ENCODE peak calls at places on chromosomes 2 and 18, in four cellular contexts. P is HEK293T, J is HepG2, W is K562. D is an unnamed sample.

GRCh38 chr2:97734061-97734912 is 20.9 kb downstream of the ZAP70 start:
- DNase-seq in J (no peak), W (no peak), P (no peak), D (no peak)

GRCh38 chr2:177592397-177592796 is 199.8 kb downstream of the AGPS start:
- DNase-seq in P (no peak), J (no peak), W (no peak), D (no peak)

GRCh38 chr2:232336956-232337700 is 41.4 kb upstream of the ALPP start:
- DNase-seq in P (no peak), W (no peak), J (no peak), D (no peak)

GRCh38 chr2:221572821-221573429 is 821 bp upstream of the EPHA4 start:
- DNase-seq in P (peak), W (no peak), J (no peak), D (no peak)

GRCh38 chr2:137865954-137866540 is 98.2 kb upstream of the HNMT start:
- DNase-seq in W (peak), J (peak), P (peak), D (no peak)

GRCh38 chr2:175233135-175233719 is 51.7 kb upstream of the ATP5MC3 start:
- DNase-seq in W (no peak), J (no peak), P (no peak), D (no peak)

GRCh38 chr2:189702071-189702470 is 27.6 kb downstream of the ANKAR start:
- DNase-seq in P (no peak), J (peak), W (no peak), D (no peak)

GRCh38 chr2:2872713-2873449 is 504.7 kb downstream of the EIPR1 start:
- DNase-seq in W (no peak), J (no peak), P (no peak), D (no peak)

GRCh38 chr2:152826880-152827279 is 108.5 kb downstream of the ARL6IP6 start:
- DNase-seq in P (no peak), W (no peak), J (no peak), D (no peak)

GRCh38 chr2:96665083-96665569 is 22.6 kb downstream of the FER1L5 start:
- DNase-seq in P (no peak), W (no peak), J (peak), D (no peak)

GRCh38 chr18:49412673-49413072 is 47.8 kb downstream of the DYM start:
- DNase-seq in P (no peak), J (no peak), W (no peak), D (no peak)

GRCh38 chr2:65599693-65600092 is 167.3 kb upstream of the SPRED2 start:
- DNase-seq in W (no peak), P (no peak), J (peak), D (no peak)

GRCh38 chr18:63137999-63138448 is 181.5 kb downstream of the BCL2 start:
- DNase-seq in P (no peak), W (no peak), J (no peak), D (no peak)

GRCh38 chr2:102839668-102840388 is 78.0 kb downstream of the TMEM182 start:
- DNase-seq in P (peak), W (peak), J (peak), D (peak)

GRCh38 chr2:160076935-160077334 is 14.5 kb upstream of the PLA2R1 start:
- DNase-seq in J (no peak), P (no peak), W (no peak), D (no peak)

GRCh38 chr18:57780318-57781127 is 22.6 kb downstream of the ATP8B1 start:
- DNase-seq in W (peak), P (no peak), J (no peak), D (peak)

GRCh38 chr2:66013456-66013855 is 421.5 kb upstream of the MEIS1 start:
- DNase-seq in J (peak), P (no peak), W (peak), D (no peak)

GRCh38 chr2:20551231-20551944 is 99.5 kb downstream of the HS1BP3 start:
- DNase-seq in P (no peak), J (no peak), W (no peak), D (no peak)

GRCh38 chr2:70685771-70686171 is 82.2 kb downstream of the ADD2 start:
- DNase-seq in J (no peak), W (peak), P (no peak), D (no peak)

GRCh38 chr2:12155308-12156061 is 409.1 kb downstream of the LPIN1 start:
- DNase-seq in W (no peak), P (no peak), J (no peak), D (no peak)

GRCh38 chr2:47867205-47867604 is 39.1 kb downstream of the FBXO11 start:
- DNase-seq in P (no peak), W (no peak), J (no peak), D (no peak)

GRCh38 chr2:188695953-188696352 is 278.2 kb upstream of the COL3A1 start:
- DNase-seq in J (no peak), W (no peak), P (no peak), D (no peak)

GRCh38 chr2:189287982-189288494 is 108.5 kb upstream of the COL5A2 start:
- DNase-seq in W (no peak), J (peak), P (peak), D (no peak)

GRCh38 chr2:222318026-222318711 is 19.4 kb upstream of the PAX3 start:
- DNase-seq in W (peak), J (peak), P (peak), D (no peak)

GRCh38 chr2:207770602-207771404 is 1.1 kb upstream of the FZD5 start:
- DNase-seq in J (no peak), W (no peak), P (no peak), D (no peak)

GRCh38 chr2:235518317-235519090 is 24.7 kb downstream of the AGAP1 start:
- DNase-seq in W (no peak), P (no peak), J (no peak), D (no peak)

GRCh38 chr2:235523486-235524150 is 29.8 kb downstream of the AGAP1 start:
- DNase-seq in P (no peak), J (no peak), W (no peak), D (no peak)

GRCh38 chr2:235520787-235521186 is 26.9 kb downstream of the AGAP1 start:
- DNase-seq in P (no peak), W (no peak), J (no peak), D (no peak)

GRCh38 chr2:235523021-235523420 is 29.2 kb downstream of the AGAP1 start:
- DNase-seq in P (no peak), J (no peak), W (no peak), D (no peak)

DNA sequence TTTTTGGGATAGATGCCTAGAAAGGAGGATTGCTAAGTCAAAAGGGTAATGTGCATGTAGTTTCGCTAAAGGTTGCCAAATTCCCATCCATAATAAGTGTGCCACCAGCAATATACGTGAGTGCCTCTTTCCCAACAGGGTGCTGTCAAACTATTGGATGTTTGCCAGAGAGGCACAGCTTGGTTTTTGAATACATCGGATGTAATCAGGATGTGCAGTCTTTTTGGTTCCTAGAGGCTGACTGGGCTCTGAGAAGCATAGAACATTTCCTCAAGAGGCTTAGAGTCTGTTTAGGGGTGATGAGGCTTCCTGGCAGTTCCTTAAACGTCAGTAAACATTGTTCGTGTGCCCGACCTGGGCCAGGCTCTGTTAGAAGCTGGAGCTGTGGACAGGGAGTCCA is 28.0 kb downstream of the AGAP1 start:
- DNase-seq in J (no peak), W (no peak), P (no peak), D (no peak)
- TF ChIP-seq FOXK2 in J (no peak), W (no peak), P (no peak), D (no peak)

GRCh38 chr2:113716291-113716690 is 40.2 kb downstream of the SLC35F5 start:
- DNase-seq in W (no peak), P (no peak), J (no peak), D (no peak)

GRCh38 chr2:113724010-113724409 is 32.4 kb downstream of the SLC35F5 start:
- DNase-seq in J (no peak), P (no peak), W (no peak), D (no peak)

GRCh38 chr2:113723411-113723810 is 33.0 kb downstream of the SLC35F5 start:
- DNase-seq in J (no peak), W (no peak), P (no peak), D (no peak)

GRCh38 chr2:113720167-113720566 is 36.3 kb downstream of the SLC35F5 start:
- DNase-seq in P (peak), W (peak), J (peak), D (no peak)
- TF ChIP-seq FOXK2 in P (no peak), W (no peak), J (no peak), D (no peak)

DNA sequence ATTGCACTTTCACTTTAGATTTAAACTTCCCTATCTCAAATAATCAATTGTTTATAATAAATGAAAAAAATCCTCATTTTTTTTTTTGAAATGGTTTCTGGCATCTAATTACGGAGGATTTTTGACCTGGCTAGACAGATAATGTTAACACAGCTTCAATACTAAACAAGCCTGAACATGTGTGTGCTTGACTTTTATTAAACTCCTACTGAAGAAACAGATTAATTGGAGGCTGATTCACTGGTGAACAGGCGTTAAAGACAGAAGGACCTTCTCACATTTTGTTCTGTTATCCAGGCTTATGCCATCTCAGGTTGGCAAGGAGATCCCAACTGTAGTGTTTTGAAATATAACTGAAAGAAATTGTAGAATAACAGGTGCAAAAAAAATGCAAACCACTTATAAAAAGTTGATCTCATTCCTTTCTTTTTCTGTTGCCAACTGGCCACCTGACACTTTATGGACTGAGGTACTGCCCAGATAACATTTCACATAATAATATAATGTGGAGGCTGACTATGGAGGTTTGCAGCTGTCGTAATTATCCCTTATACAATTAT is 269.6 kb downstream of the ARHGAP15 start:
- DNase-seq in P (no peak), W (no peak), J (no peak), D (no peak)
- TF ChIP-seq FOXK2 in P (no peak), W (no peak), J (no peak), D (no peak)

DNA sequence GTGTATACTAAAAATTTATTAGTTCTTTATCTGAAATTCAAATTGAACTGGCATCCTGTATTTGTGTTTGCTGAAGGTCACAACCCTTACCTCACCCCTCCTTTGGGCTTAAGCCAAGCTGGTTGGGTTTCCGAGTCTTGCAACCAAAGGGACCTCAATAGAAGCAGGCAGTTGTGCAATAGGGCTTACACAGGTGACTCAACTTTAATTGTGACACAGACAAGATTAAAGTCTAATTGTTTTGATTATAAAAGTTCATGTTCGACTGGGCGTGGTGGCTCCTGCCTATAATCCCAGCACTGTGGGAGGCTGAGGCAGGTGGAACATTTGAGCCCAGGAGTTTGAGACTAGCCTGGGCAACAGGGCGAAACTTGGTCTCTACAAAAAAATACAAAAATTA is 71.5 kb downstream of the RAB31 start:
- DNase-seq in W (no peak), P (no peak), J (peak), D (no peak)
- TF ChIP-seq FOXK2 in W (no peak), P (no peak), J (no peak), D (no peak)

DNA sequence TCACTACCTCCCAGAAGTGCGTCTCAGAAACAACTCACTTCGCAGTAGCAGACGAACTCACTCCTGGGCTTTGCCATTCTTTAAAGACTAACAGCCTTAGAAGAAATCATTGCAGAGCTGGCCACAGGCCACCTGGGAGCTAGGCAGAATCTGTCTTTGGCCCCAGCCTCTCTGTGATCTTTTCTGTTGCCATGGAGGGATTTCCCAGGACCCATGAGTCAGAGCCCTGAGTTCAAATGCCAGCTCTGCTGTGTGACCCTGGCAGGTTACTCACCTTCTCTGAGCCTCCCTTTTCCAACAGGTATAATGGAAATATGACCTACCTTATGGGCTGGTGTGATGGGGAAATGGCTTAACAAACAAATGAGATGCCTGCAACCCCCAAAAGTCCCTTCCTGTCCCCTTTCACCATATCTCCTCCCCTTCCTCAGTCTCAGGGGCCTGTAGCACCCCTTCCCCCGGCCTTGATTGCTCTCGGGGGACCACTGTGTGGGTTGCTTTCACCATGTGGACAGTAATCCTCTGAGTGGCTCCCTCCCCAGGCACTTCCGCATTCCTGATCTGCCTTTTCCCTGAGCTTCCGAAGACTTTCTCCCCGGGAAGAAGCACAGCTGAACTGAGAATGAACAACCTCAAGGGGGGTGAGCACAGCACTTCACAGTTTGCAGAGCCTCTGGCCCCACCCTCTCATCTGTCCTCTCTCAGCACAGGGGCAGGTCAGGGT is 34.0 kb upstream of the SLC66A3 start:
- DNase-seq in W (no peak), P (no peak), J (no peak), D (no peak)
- TF ChIP-seq FOXK2 in W (no peak), P (no peak), J (no peak), D (no peak)

GRCh38 chr2:210460863-210461227 is 15.7 kb downstream of the LANCL1 start:
- DNase-seq in W (no peak), P (no peak), J (no peak), D (no peak)

GRCh38 chr2:210459407-210459806 is 17.2 kb downstream of the LANCL1 start:
- DNase-seq in J (no peak), W (no peak), P (no peak), D (no peak)

GRCh38 chr2:210459925-210460862 is 16.4 kb downstream of the LANCL1 start:
- DNase-seq in J (no peak), W (no peak), P (no peak), D (no peak)

GRCh38 chr2:210458395-210458794 is 18.2 kb downstream of the LANCL1 start:
- DNase-seq in W (no peak), J (no peak), P (no peak), D (no peak)

DNA sequence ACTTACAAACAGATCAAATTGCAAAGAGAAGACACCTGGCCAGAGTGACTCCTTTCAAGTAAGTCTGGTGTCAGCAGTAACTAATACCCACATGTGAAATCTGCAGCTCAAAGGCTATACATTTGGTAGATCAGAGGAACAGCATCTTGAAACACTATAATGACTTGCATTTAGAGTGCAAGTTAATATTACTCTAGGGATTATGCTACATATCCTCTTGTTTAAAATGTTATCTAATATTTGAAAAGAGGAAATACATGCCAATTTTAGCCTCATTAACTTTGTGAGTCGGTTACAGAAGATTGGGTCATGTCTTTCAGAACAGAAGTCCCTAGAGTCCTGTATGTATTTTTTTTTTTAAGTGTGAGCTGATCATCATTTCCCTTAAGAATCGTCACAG is 15.2 kb downstream of the LANCL1 start:
- DNase-seq in W (no peak), P (no peak), J (no peak), D (peak)
- TF ChIP-seq FOXK2 in W (no peak), P (no peak), J (no peak), D (no peak)

GRCh38 chr2:54624611-54625071 is 98.8 kb upstream of the EML6 start:
- DNase-seq in J (no peak), P (no peak), W (no peak), D (no peak)
- TF ChIP-seq FOXK2 in J (no peak), P (no peak), W (no peak), D (no peak)

GRCh38 chr2:63678085-63678484 is 89.3 kb downstream of the MDH1 start:
- DNase-seq in J (no peak), W (no peak), P (no peak), D (no peak)

GRCh38 chr2:63679252-63679850 is 90.6 kb downstream of the MDH1 start:
- DNase-seq in P (no peak), W (no peak), J (no peak), D (no peak)

GRCh38 chr2:63680455-63680854 is 91.7 kb downstream of the MDH1 start:
- DNase-seq in J (no peak), W (no peak), P (no peak), D (no peak)

GRCh38 chr2:63673865-63674533 is 85.2 kb downstream of the MDH1 start:
- DNase-seq in P (no peak), J (no peak), W (no peak), D (no peak)

DNA sequence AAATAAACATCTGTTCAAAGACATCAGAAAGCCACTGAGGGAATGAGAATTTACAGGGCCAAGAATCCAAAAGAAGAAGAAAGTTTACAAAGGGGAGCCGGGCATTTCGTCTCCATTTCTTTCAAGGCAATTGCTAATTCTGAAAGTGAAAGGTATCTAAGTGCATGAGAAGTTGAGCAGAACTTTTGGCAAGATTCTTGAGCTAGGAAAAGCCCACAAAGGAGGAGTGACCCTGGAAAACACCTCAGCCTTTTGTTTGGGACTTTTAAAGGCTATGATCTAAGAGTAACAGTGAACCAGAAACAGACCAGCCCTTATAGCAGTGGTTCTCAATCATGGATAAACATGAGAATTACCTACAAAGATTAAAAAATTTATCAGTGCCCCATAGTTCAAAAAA is 87.4 kb downstream of the MDH1 start:
- DNase-seq in J (no peak), P (no peak), W (no peak), D (peak)
- TF ChIP-seq FOXK2 in J (no peak), P (no peak), W (no peak), D (no peak)

GRCh38 chr2:187658952-187659525 is 104.8 kb upstream of the TFPI start:
- DNase-seq in J (peak), P (peak), W (peak), D (no peak)
- TF ChIP-seq FOXK2 in J (no peak), P (no peak), W (no peak), D (no peak)

DNA sequence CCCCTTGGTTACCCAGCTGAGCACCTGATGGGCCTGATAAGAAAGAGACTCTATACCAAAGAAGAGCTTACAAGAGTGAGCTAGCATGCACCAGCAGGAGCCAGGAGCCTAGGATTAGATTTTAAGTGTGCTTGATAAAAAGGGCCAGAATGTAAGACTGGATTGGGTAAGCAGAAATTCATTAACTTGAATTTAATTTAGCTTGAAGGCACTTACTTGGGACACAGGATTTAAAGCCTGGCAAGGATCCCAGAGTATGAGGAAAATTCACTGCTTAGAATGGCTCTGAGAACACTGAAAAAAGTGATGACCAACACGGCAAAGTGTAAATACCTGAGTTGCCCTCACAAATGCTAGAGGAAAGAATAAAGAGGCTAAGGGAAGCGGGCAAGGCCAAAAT is 91.3 kb upstream of the RBBP8 start:
- DNase-seq in J (no peak), W (no peak), P (no peak), D (no peak)
- TF ChIP-seq FOXK2 in J (no peak), W (no peak), P (no peak), D (no peak)

D was measured in GM12878.